ENCODE peak calls at places on chromosomes 7 and 10, in nine cellular contexts. L is endothelial cell; B is T-cell; U is iPS DF 6.9; F is fibroblast of the conjunctiva; G is HCEC 1CT; Z is activated naive CD4-positive, alpha-beta T cell treated with anti-CD3 and anti-CD28 coated beads, Interleukin-2, amount 50 U/mL, for 16 hours; A is GM10248; Q is natural killer cell treated with Interleukin-12 subunit alpha and Interleukin-12 subunit beta and Interleukin-15 and Interleukin-18, amount 100 ng/mL, for 72 hours. P is an unnamed sample.

GRCh38 chr10:100866575-100867098 is 46.1 kb upstream of the SLF2 start:
- DNase-seq in A (no peak), G (no peak), F (no peak), Z (no peak), U (peak), B (no peak), Q (no peak), L (no peak), P (peak)

GRCh38 chr10:73647211-73647874 is 6.1 kb upstream of the MYOZ1 start:
- DNase-seq in U (peak), G (no peak), L (peak), Q (no peak), F (peak), B (no peak), Z (peak), A (no peak), P (no peak)

GRCh38 chr7:73740771-73741170 is 2.2 kb upstream of the ABHD11 start:
- DNase-seq in F (no peak), G (no peak), L (no peak), B (no peak), Q (no peak), A (no peak), Z (no peak), U (no peak), P (no peak)

GRCh38 chr7:13989944-13990295 is 454 bp upstream of the ETV1 start:
- DNase-seq in G (no peak), A (no peak), Z (no peak), F (no peak), U (no peak), L (no peak), Q (no peak), B (no peak), P (no peak)

GRCh38 chr10:12590682-12591642 is 241.6 kb downstream of the CAMK1D start:
- DNase-seq in B (no peak), F (no peak), G (no peak), Q (no peak), U (no peak), A (no peak), L (no peak), Z (no peak), P (no peak)

GRCh38 chr10:4546500-4546899 is 279.5 kb upstream of the AKR1E2 start:
- DNase-seq in F (no peak), Z (peak), Q (no peak), G (peak), B (no peak), U (no peak), L (no peak), A (no peak), P (no peak)

GRCh38 chr10:78605800-78606350 is 462.9 kb upstream of the ZMIZ1 start:
- DNase-seq in A (no peak), G (peak), F (no peak), Q (no peak), L (no peak), Z (no peak), B (no peak), U (no peak), P (no peak)

GRCh38 chr10:118798186-118798811 is 43.5 kb upstream of the CACUL1 start:
- DNase-seq in B (no peak), A (no peak), Z (no peak), U (no peak), Q (no peak), G (peak), F (peak), L (no peak), P (peak)

GRCh38 chr10:22932626-22933370 is 4.9 kb downstream of the ARMC3 start:
- DNase-seq in U (no peak), G (peak), Q (no peak), B (no peak), Z (no peak), L (no peak), F (no peak), A (no peak), P (no peak)

GRCh38 chr10:33258951-33259350 is 75.5 kb downstream of the NRP1 start:
- DNase-seq in F (no peak), Q (no peak), Z (no peak), A (no peak), B (no peak), G (peak), L (no peak), U (no peak), P (no peak)

GRCh38 chr10:129707406-129708388 is 240.7 kb downstream of the MGMT start:
- DNase-seq in Z (no peak), U (no peak), A (no peak), L (no peak), G (no peak), Q (no peak), F (peak), B (no peak), P (no peak)

GRCh38 chr7:54917613-54918406 is 101.0 kb upstream of the EGFR start:
- DNase-seq in G (no peak), L (no peak), Z (no peak), A (no peak), Q (no peak), F (no peak), U (no peak), B (no peak), P (no peak)

GRCh38 chr10:49446031-49446430 is 50.1 kb upstream of the DRGX start:
- DNase-seq in L (no peak), U (no peak), F (no peak), A (no peak), B (no peak), Q (no peak), G (peak), Z (no peak), P (no peak)

GRCh38 chr7:130149575-130150139 is 55.5 kb downstream of the TMEM209 start:
- DNase-seq in B (no peak), G (no peak), Q (no peak), U (no peak), A (peak), Z (no peak), L (peak), F (no peak), P (no peak)

GRCh38 chr7:18693401-18693800 is 197.9 kb downstream of the HDAC9 start:
- DNase-seq in L (peak), F (peak), A (no peak), Z (no peak), Q (no peak), G (peak), B (no peak), U (no peak), P (no peak)

GRCh38 chr10:45063605-45064231 is 63.0 kb downstream of the ZNF22 start:
- DNase-seq in Q (no peak), B (no peak), U (no peak), L (no peak), G (no peak), Z (no peak), A (no peak), F (no peak), P (no peak)

GRCh38 chr10:113720386-113720785 is 31.1 kb upstream of the PLEKHS1 start:
- DNase-seq in G (no peak), B (no peak), F (no peak), Q (no peak), U (no peak), L (no peak), A (no peak), Z (no peak), P (no peak)

P was measured in CD14-positive monocyte.